ENCODE peak calls at places on chromosomes 12 and 14, in eight cellular contexts. V is AG10803, T is fibroblast of lung, E is RWPE1, U is GM10248, F is heart left ventricle, Y is right lobe of liver, S is mesothelial cell of epicardium. A is an unnamed sample.

GRCh38 chr12:95723693-95724384 is 66.7 kb downstream of the NTN4 start:
- DNase-seq in Y (no peak), E (no peak), T (no peak), U (no peak), S (no peak), F (no peak), V (peak), A (no peak)

GRCh38 chr14:74169906-74170305 is 69.3 kb upstream of the VSX2 start:
- DNase-seq in T (no peak), E (no peak), F (no peak), V (no peak), U (no peak), S (no peak), Y (no peak), A (no peak)

GRCh38 chr14:90426663-90427062 is 29.8 kb downstream of the CALM1 start:
- DNase-seq in F (peak), Y (peak), E (no peak), S (no peak), T (peak), V (no peak), U (no peak), A (peak)

GRCh38 chr12:111384596-111384995 is 15.7 kb upstream of the PHETA1 start:
- DNase-seq in U (no peak), Y (no peak), T (no peak), V (no peak), S (no peak), E (no peak), F (peak), A (no peak)

GRCh38 chr14:79412822-79413221 is 798.5 kb downstream of the DIO2 start:
- DNase-seq in F (no peak), Y (no peak), S (no peak), V (no peak), T (no peak), E (no peak), U (no peak), A (no peak)

GRCh38 chr14:104436741-104437701 is 142.5 kb upstream of the C14orf180 start:
- DNase-seq in E (no peak), F (no peak), T (no peak), S (no peak), V (no peak), Y (peak), U (peak), A (no peak)

GRCh38 chr12:124737040-124737419 is 126.6 kb downstream of the SCARB1 start:
- DNase-seq in T (peak), V (no peak), E (no peak), U (no peak), Y (no peak), S (no peak), F (no peak), A (peak)

GRCh38 chr12:85179680-85180300 is 100.2 kb upstream of the ALX1 start:
- DNase-seq in Y (no peak), S (no peak), T (peak), F (no peak), U (no peak), V (no peak), E (no peak), A (peak)

GRCh38 chr14:106652494-106652893 is 1126.1 kb downstream of the TMEM121 start:
- DNase-seq in U (peak), Y (no peak), T (no peak), V (no peak), S (no peak), E (peak), F (no peak), A (no peak)

GRCh38 chr14:88312262-88312661 is 10.8 kb downstream of the KCNK10 start:
- DNase-seq in U (no peak), Y (no peak), V (no peak), F (no peak), S (no peak), E (no peak), T (no peak), A (no peak)

GRCh38 chr12:51218607-51219161 is 822 bp upstream of the POU6F1 start:
- DNase-seq in T (no peak), U (no peak), S (no peak), F (no peak), V (no peak), Y (peak), E (no peak), A (no peak)

GRCh38 chr14:54818201-54819133 is 84.2 kb downstream of the GCH1 start:
- DNase-seq in F (no peak), E (peak), Y (no peak), U (no peak), V (peak), S (no peak), T (peak), A (peak)

GRCh38 chr12:43676183-43676813 is 82.3 kb downstream of the PUS7L start:
- DNase-seq in E (no peak), T (peak), F (no peak), V (no peak), U (peak), Y (no peak), S (no peak), A (peak)

GRCh38 chr12:124780752-124781685 is 82.6 kb downstream of the SCARB1 start:
- DNase-seq in V (no peak), F (no peak), U (no peak), E (no peak), T (no peak), Y (no peak), S (no peak), A (no peak)

GRCh38 chr14:23377201-23377550 is 330 bp downstream of the CMTM5 start:
- DNase-seq in U (no peak), E (no peak), S (no peak), Y (no peak), T (no peak), F (no peak), V (no peak), A (no peak)

GRCh38 chr12:29278673-29279420 is 102.1 kb downstream of the ERGIC2 start:
- DNase-seq in U (no peak), V (peak), Y (no peak), E (no peak), F (no peak), S (no peak), T (no peak), A (peak)

GRCh38 chr14:94171208-94171607 is 2.9 kb upstream of the PPP4R4 start:
- DNase-seq in V (peak), T (no peak), Y (no peak), S (no peak), E (peak), U (no peak), F (no peak), A (peak)

GRCh38 chr12:59736359-59736758 is 140.5 kb downstream of the SLC16A7 start:
- DNase-seq in T (no peak), U (no peak), S (no peak), F (no peak), Y (no peak), E (no peak), V (no peak), A (no peak)

GRCh38 chr12:109494348-109494881 is 17.0 kb downstream of the UBE3B start:
- DNase-seq in E (no peak), S (no peak), T (no peak), Y (no peak), U (no peak), F (no peak), V (no peak), A (no peak)

GRCh38 chr14:61470261-61470953 is 149.0 kb downstream of the PRKCH start:
- DNase-seq in T (peak), U (no peak), V (peak), E (peak), F (no peak), S (no peak), Y (no peak), A (peak)

GRCh38 chr12:93877446-93877845 is 200.3 kb downstream of the CRADD start:
- DNase-seq in U (no peak), S (no peak), T (no peak), V (no peak), E (no peak), F (no peak), Y (no peak), A (no peak)

GRCh38 chr14:70635971-70636595 is 5.6 kb upstream of the TTC9 start:
- DNase-seq in U (no peak), F (no peak), Y (no peak), T (no peak), V (no peak), E (peak), S (no peak), A (peak)

GRCh38 chr14:81655423-81656314 is 122.0 kb upstream of the SEL1L start:
- DNase-seq in T (no peak), E (no peak), S (no peak), V (no peak), F (no peak), U (no peak), Y (no peak), A (no peak)

GRCh38 chr12:104280703-104281458 is 22.7 kb upstream of the EID3 start:
- DNase-seq in F (no peak), V (peak), S (no peak), T (peak), E (peak), U (no peak), Y (no peak), A (peak)

GRCh38 chr14:60092516-60092915 is 793 bp downstream of the PCNX4 start:
- DNase-seq in E (peak), T (peak), V (peak), Y (no peak), S (no peak), F (no peak), U (peak), A (peak)

GRCh38 chr12:58668831-58669230 is 251.5 kb downstream of the LRIG3 start:
- DNase-seq in F (no peak), S (no peak), V (peak), T (no peak), U (no peak), E (no peak), Y (no peak), A (no peak)

GRCh38 chr12:10802587-10802986 is at the start of gene TAS2R7:
- DNase-seq in V (no peak), S (no peak), Y (no peak), U (no peak), E (no peak), T (no peak), F (no peak), A (no peak)

GRCh38 chr14:35506927-35507326 is 27.0 kb upstream of the INSM2 start:
- DNase-seq in V (peak), Y (no peak), F (no peak), S (no peak), U (no peak), E (no peak), T (no peak), A (peak)

GRCh38 chr12:67797316-67797741 is 148.8 kb downstream of the DYRK2 start:
- DNase-seq in U (no peak), Y (no peak), F (no peak), T (peak), V (no peak), E (no peak), S (no peak), A (peak)

GRCh38 chr14:38616959-38617358 is 361.1 kb upstream of the CLEC14A start:
- DNase-seq in Y (no peak), T (no peak), S (no peak), V (peak), E (no peak), U (no peak), F (no peak), A (no peak)

GRCh38 chr14:24422694-24423531 is 6.6 kb downstream of the CBLN3 start:
- DNase-seq in T (no peak), Y (no peak), S (no peak), E (no peak), F (no peak), U (no peak), V (no peak), A (no peak)

GRCh38 chr14:28297559-28297958 is 469.0 kb upstream of the FOXG1 start:
- DNase-seq in U (no peak), E (no peak), F (no peak), Y (no peak), T (no peak), S (no peak), V (no peak), A (peak)

GRCh38 chr12:11981174-11981733 is 89.5 kb upstream of the BCL2L14 start:
- DNase-seq in U (peak), T (no peak), V (peak), F (no peak), Y (no peak), S (no peak), E (no peak), A (peak)

GRCh38 chr14:51701956-51702355 is 50.2 kb downstream of the FRMD6 start:
- DNase-seq in U (no peak), T (peak), F (no peak), V (no peak), S (no peak), E (no peak), Y (no peak), A (no peak)

GRCh38 chr14:51703787-51704186 is 52.1 kb downstream of the FRMD6 start:
- DNase-seq in T (no peak), V (no peak), Y (no peak), U (no peak), S (no peak), E (no peak), F (no peak), A (no peak)

GRCh38 chr14:51704465-51705050 is 52.8 kb downstream of the FRMD6 start:
- DNase-seq in S (no peak), E (no peak), U (no peak), Y (no peak), V (no peak), T (no peak), F (no peak), A (no peak)
- TF ChIP-seq CTCF in S (no peak), E (no peak), U (no peak), Y (no peak), V (no peak), T (no peak), F (no peak), A (no peak)

GRCh38 chr12:3313655-3314305 is 177.2 kb upstream of the PRMT8 start:
- DNase-seq in S (no peak), V (peak), U (peak), T (no peak), E (peak), F (no peak), Y (no peak), A (peak)

GRCh38 chr12:3313066-3313465 is 177.9 kb upstream of the PRMT8 start:
- DNase-seq in V (peak), E (peak), T (peak), S (no peak), U (no peak), F (no peak), Y (no peak), A (peak)

GRCh38 chr12:3316776-3317480 is 174.1 kb upstream of the PRMT8 start:
- DNase-seq in V (no peak), Y (no peak), E (no peak), S (no peak), F (no peak), T (no peak), U (no peak), A (no peak)

GRCh38 chr12:3315201-3315661 is 175.8 kb upstream of the PRMT8 start:
- DNase-seq in F (peak), E (peak), S (no peak), V (peak), Y (peak), T (peak), U (no peak), A (peak)

GRCh38 chr12:3314306-3314663 is 176.7 kb upstream of the PRMT8 start:
- DNase-seq in S (no peak), U (no peak), E (no peak), T (no peak), Y (no peak), V (no peak), F (no peak), A (no peak)
- TF ChIP-seq CTCF in S (no peak), U (no peak), E (no peak), T (peak), Y (no peak), V (no peak), F (no peak), A (peak)

GRCh38 chr12:64268409-64268808 is 46.3 kb upstream of the KICS2 start:
- DNase-seq in T (no peak), F (no peak), Y (no peak), V (no peak), U (no peak), E (no peak), S (no peak), A (no peak)

GRCh38 chr12:64278421-64278820 is 56.3 kb upstream of the KICS2 start:
- DNase-seq in S (no peak), T (no peak), F (no peak), V (no peak), U (no peak), Y (no peak), E (no peak), A (no peak)

GRCh38 chr12:64270411-64270810 is 48.3 kb upstream of the KICS2 start:
- DNase-seq in E (no peak), V (no peak), S (no peak), U (no peak), Y (no peak), F (no peak), T (no peak), A (no peak)

GRCh38 chr12:64269161-64269560 is 47.1 kb upstream of the KICS2 start:
- DNase-seq in V (no peak), S (no peak), Y (no peak), U (no peak), T (no peak), E (no peak), F (no peak), A (no peak)

DNA sequence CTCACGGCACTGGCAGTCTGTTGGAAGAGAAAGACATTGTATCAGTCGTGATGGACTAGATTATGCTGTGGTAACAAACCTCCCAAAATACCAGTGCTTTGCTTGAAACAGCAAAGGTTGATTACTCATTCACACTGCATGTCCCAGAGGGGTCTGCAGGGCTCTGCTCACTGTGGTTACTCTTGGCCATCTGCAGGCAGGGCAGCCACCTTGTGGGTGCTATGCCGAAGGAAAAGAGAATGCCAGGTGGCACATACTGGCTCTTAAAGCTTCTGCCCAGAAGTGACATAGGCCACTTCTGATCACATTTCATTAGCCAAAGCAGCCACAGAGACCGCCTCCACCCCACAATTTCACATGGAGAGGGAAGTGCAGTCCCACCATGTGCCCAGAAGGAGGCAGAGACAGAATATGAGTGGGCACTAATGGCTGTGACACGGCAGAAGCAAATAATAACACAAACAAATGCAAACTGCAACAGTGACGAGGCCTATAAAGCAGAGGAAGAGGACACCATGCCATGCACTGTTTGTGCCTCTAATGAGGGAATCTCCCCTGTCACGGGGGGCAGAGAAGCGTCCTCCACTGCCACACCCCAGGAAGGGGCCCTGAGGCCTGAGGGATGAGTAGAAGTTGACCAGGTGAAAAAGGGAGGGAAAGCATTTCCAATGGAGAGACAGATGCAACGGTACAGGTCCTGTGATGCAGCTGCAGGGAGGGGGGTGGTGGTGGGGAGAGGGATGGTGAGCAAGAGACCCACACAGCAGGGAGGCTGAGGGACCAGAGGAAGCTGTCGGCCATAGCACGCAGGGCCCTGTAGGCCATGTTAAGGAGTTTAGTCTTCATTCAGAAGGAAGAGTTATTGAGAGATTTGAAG is 51.7 kb upstream of the KICS2 start:
- DNase-seq in U (peak), E (no peak), F (no peak), V (no peak), Y (no peak), S (no peak), T (no peak), A (peak)
- TF ChIP-seq CTCF in U (peak), E (no peak), F (peak), V (peak), Y (peak), S (no peak), T (peak), A (peak)

DNA sequence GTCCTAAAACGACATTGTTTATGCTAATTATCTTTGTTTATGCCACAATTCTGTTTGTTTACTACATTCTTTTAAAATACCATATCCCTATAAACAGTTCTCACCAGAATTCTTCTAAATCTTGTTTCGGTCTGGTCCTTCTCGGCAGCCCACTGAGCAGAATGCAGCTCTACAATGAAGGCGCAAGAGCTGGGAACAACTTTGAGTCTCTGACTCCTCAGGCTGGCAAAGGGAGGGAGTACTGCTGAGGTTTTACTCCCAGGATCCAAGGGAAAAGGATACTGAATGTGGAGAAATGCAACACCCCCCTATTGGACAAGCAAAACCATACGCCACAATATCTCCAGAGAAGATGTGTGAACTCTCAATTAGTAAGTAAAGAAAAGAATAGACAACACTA is 5.4 kb downstream of the SOX5 start:
- DNase-seq in Y (no peak), U (no peak), V (no peak), F (no peak), S (no peak), E (no peak), T (no peak), A (no peak)
- TF ChIP-seq CTCF in Y (no peak), U (no peak), V (no peak), F (no peak), S (no peak), E (no peak), T (no peak), A (no peak)

GRCh38 chr12:19042196-19042595 is 87.3 kb upstream of the PLEKHA5 start:
- DNase-seq in S (no peak), T (no peak), V (no peak), Y (no peak), F (no peak), E (no peak), U (no peak), A (no peak)
- TF ChIP-seq CTCF in S (no peak), T (no peak), V (no peak), Y (no peak), F (no peak), E (no peak), U (no peak), A (no peak)

GRCh38 chr14:50432131-50432530 is 35.5 kb upstream of the CDKL1 start:
- DNase-seq in Y (no peak), U (no peak), E (no peak), F (no peak), T (no peak), V (no peak), S (no peak), A (no peak)

GRCh38 chr14:50434530-50434929 is 37.8 kb upstream of the CDKL1 start:
- DNase-seq in S (no peak), V (no peak), E (no peak), T (no peak), F (no peak), U (no peak), Y (no peak), A (no peak)
- TF ChIP-seq CTCF in S (no peak), V (no peak), E (no peak), T (no peak), F (no peak), U (no peak), Y (no peak), A (no peak)

GRCh38 chr12:76948895-76949294 is 70.1 kb upstream of the CSRP2 start:
- DNase-seq in V (no peak), S (no peak), U (no peak), Y (no peak), E (no peak), T (no peak), F (no peak), A (no peak)

GRCh38 chr12:76947270-76947669 is 68.5 kb upstream of the CSRP2 start:
- DNase-seq in T (no peak), U (no peak), F (no peak), E (no peak), S (no peak), V (no peak), Y (no peak), A (peak)

GRCh38 chr12:76957306-76957705 is 78.5 kb upstream of the CSRP2 start:
- DNase-seq in E (no peak), U (no peak), V (no peak), Y (no peak), S (no peak), T (no peak), F (no peak), A (no peak)

GRCh38 chr12:76952995-76953394 is 74.2 kb upstream of the CSRP2 start:
- DNase-seq in V (no peak), Y (no peak), S (no peak), E (peak), U (no peak), F (no peak), T (no peak), A (no peak)
- TF ChIP-seq CTCF in V (no peak), Y (no peak), S (no peak), E (no peak), U (no peak), F (no peak), T (no peak), A (no peak)

DNA sequence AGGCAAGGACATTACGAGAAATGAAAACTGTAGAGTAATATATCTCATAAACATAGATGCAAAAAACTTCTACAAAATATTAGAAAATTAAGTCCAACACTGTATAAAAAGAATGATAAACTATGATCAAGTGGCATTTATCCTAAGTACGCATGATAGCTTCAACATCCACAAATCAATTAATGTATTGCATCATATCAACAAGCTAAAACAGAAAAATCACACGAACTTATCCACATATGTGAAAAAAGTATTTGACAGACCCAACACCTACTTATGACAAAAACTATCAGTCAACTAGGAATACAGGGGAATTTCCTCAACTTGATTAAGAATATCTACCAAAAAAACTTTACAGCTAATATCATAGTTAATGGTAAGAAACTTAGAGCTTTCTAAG is 129.9 kb upstream of the ALG10 start:
- DNase-seq in E (no peak), Y (no peak), F (no peak), S (no peak), U (no peak), T (no peak), V (no peak), A (no peak)
- TF ChIP-seq CTCF in E (no peak), Y (no peak), F (no peak), S (no peak), U (no peak), T (no peak), V (no peak), A (no peak)

A was measured in fibroblast of mammary gland.